ENCODE peak calls at places on chromosomes 1 and 21, in nine cellular contexts. E is MCF 10A, A is endodermal cell, N is IMR-90, L is SK-N-SH, F is neural crest cell, S is A673, Y is GM12864, Q is B cell. J is an unnamed sample.

GRCh38 chr1:155729031-155729898 is 40.4 kb downstream of the DAP3 start:
- DNase-seq in E (peak), A (peak), N (peak), L (peak), F (peak), S (peak), Y (no peak), Q (peak), J (peak)

GRCh38 chr1:74748962-74749361 is 16.0 kb downstream of the TYW3 start:
- DNase-seq in E (no peak), A (no peak), N (no peak), L (no peak), F (no peak), S (no peak), Y (no peak), Q (no peak), J (no peak)

GRCh38 chr1:154178856-154179811 is 12.8 kb downstream of the TPM3 start:
- DNase-seq in E (no peak), A (no peak), N (no peak), L (no peak), F (no peak), S (peak), Y (no peak), Q (no peak), J (no peak)

GRCh38 chr1:32817815-32818786 is 648 bp downstream of the S100PBP start:
- DNase-seq in E (peak), A (peak), N (peak), L (peak), F (peak), S (peak), Y (no peak), Q (no peak), J (peak)

GRCh38 chr1:219281834-219282233 is 108.2 kb downstream of the LYPLAL1 start:
- DNase-seq in E (no peak), A (no peak), N (peak), L (no peak), F (no peak), S (no peak), Y (no peak), Q (no peak), J (no peak)

GRCh38 chr1:115505157-115505571 is 136.6 kb upstream of the VANGL1 start:
- DNase-seq in E (no peak), A (no peak), N (peak), L (no peak), F (no peak), S (peak), Y (no peak), Q (no peak), J (no peak)

GRCh38 chr1:173507205-173507846 is 30.2 kb downstream of the PRDX6 start:
- DNase-seq in E (peak), A (no peak), N (peak), L (no peak), F (peak), S (peak), Y (no peak), Q (no peak), J (no peak)

GRCh38 chr1:182249201-182249676 is 142.4 kb downstream of the GLUL start:
- DNase-seq in E (no peak), A (peak), N (no peak), L (no peak), F (no peak), S (no peak), Y (peak), Q (no peak), J (no peak)

GRCh38 chr1:156760092-156760795 is 7.1 kb upstream of the PRCC start:
- DNase-seq in E (no peak), A (no peak), N (no peak), L (no peak), F (no peak), S (no peak), Y (no peak), Q (no peak), J (no peak)

GRCh38 chr1:64549464-64550239 is 79.7 kb downstream of the CACHD1 start:
- DNase-seq in E (no peak), A (no peak), N (no peak), L (no peak), F (no peak), S (no peak), Y (no peak), Q (no peak), J (no peak)

GRCh38 chr1:81701071-81701470 is 99.7 kb upstream of the ADGRL2 start:
- DNase-seq in E (no peak), A (no peak), N (no peak), L (no peak), F (no peak), S (no peak), Y (no peak), Q (no peak), J (no peak)

GRCh38 chr1:9146156-9146555 is 17.3 kb upstream of the GPR157 start:
- DNase-seq in E (no peak), A (no peak), N (no peak), L (no peak), F (no peak), S (no peak), Y (no peak), Q (no peak), J (no peak)

GRCh38 chr1:8925406-8925805 is 20.3 kb upstream of the CA6 start:
- DNase-seq in E (no peak), A (no peak), N (no peak), L (no peak), F (no peak), S (no peak), Y (no peak), Q (no peak), J (no peak)

GRCh38 chr1:18452550-18452949 is 28.2 kb upstream of the KLHDC7A start:
- DNase-seq in E (peak), A (peak), N (no peak), L (peak), F (peak), S (peak), Y (peak), Q (peak), J (no peak)

GRCh38 chr1:117096871-117097842 is 24.4 kb downstream of the TRIM45 start:
- DNase-seq in E (no peak), A (no peak), N (peak), L (no peak), F (no peak), S (no peak), Y (no peak), Q (no peak), J (no peak)

GRCh38 chr1:29706936-29707335 is 470.6 kb downstream of the PTPRU start:
- DNase-seq in E (peak), A (peak), N (peak), L (peak), F (peak), S (peak), Y (no peak), Q (peak), J (no peak)

GRCh38 chr21:41508415-41509205 is 652 bp upstream of the TMPRSS2 start:
- DNase-seq in E (no peak), A (no peak), N (no peak), L (no peak), F (no peak), S (no peak), Y (no peak), Q (no peak), J (no peak)

GRCh38 chr1:47804127-47804526 is 193.1 kb downstream of the TRABD2B start:
- DNase-seq in E (no peak), A (no peak), N (no peak), L (peak), F (no peak), S (no peak), Y (no peak), Q (no peak), J (no peak)

GRCh38 chr21:42010507-42011493 is 640 bp upstream of the ZBTB21 start:
- DNase-seq in E (peak), A (peak), N (no peak), L (peak), F (no peak), S (peak), Y (no peak), Q (no peak), J (no peak)

GRCh38 chr1:181479137-181479745 is 4.1 kb upstream of the CACNA1E start:
- DNase-seq in E (peak), A (peak), N (peak), L (peak), F (peak), S (peak), Y (peak), Q (peak), J (no peak)

GRCh38 chr1:185581961-185582725 is 152.0 kb upstream of the HMCN1 start:
- DNase-seq in E (no peak), A (no peak), N (peak), L (no peak), F (no peak), S (no peak), Y (no peak), Q (no peak), J (no peak)

GRCh38 chr1:16205891-16206546 is 6.4 kb downstream of the ARHGEF19 start:
- DNase-seq in E (no peak), A (peak), N (no peak), L (no peak), F (no peak), S (no peak), Y (no peak), Q (no peak), J (no peak)

GRCh38 chr1:2300004-2300771 is 72.1 kb downstream of the SKI start:
- DNase-seq in E (no peak), A (no peak), N (no peak), L (no peak), F (no peak), S (no peak), Y (peak), Q (peak), J (no peak)

DNA sequence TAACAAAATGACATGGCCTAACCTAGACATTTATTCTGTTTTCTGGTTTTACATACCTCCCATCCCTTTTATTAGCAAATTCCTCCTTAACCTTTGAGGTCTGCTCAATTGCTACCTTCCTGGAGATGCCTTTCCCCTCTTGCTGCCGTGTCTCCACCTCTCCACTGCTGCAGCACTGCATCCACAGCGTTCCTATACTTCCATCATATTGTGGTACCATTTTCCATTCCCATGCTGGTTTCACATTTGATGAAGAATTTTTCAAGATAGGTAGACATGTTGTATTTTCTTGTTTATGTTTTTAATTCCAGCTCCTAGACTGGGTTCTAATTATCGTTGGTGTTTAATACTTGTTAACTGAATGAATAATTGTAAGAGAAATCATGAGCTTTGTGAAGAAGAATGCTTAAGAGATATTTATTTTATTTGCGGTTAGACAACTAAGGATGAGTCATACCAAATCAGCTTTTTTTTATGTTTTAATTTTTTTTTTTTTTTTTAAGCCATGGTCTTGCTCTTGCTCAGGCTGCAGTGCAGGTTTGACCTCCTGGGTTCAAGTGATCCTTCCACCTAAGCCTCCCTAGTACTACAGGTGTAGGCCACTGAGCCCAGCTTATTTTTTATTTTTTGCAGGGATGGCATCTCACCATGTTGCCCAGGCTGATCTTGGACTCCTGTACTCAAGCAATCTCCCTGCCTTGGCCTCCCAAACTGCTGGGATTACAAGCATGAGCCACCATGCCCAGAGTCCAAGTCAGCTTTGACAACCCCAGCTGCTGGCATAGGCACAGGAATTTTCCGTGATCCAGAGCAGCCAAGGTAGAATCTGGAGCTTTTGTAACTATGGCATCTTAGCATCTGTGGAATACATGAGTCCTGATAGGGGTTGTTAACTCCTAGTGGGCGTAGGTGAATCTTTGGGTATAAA is 44.0 kb downstream of the ATP6V1G3 start:
- DNase-seq in E (peak), A (no peak), N (peak), L (no peak), F (no peak), S (no peak), Y (no peak), Q (no peak), J (no peak)
- TF ChIP-seq CTCF in E (no peak), A (no peak), N (no peak), L (no peak), F (no peak), S (no peak), Y (no peak), Q (no peak), J (no peak)

GRCh38 chr1:113283914-113284313 is 106.4 kb upstream of the MAGI3 start:
- DNase-seq in E (no peak), A (no peak), N (no peak), L (no peak), F (no peak), S (no peak), Y (no peak), Q (no peak), J (no peak)
- TF ChIP-seq CTCF in E (no peak), A (no peak), N (no peak), L (no peak), F (no peak), S (no peak), Y (no peak), Q (no peak), J (no peak)

DNA sequence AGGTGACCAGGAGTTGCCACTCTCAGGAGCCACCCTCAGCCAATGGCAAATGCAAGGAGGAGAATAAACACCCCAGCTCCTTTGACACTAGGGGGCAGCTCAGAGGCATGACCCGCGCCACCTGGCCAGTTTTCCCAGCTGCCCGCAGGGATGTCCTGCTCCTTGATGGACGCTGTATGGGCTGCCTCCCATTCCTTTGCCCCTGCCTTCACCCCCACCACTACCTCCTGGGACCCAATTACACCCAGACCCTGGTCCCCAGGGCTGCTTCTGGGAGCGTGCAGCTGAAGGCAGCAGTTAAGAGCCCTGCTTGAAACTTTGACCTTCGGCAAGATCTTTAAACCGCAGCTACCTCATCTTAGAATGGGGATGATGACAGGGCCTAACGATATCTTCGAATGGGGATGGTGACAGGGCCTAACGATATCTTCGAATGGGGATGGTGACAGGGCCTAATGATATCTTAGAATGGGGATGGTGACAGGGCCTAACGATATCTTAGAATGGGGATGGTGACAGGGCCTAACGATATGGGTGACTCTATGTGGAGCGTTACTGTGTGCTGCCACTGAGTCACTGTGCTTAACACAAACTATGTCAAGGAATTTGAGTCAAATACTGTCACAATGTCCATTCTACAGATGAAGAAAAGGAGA is 163.0 kb upstream of the KAZN start:
- DNase-seq in E (no peak), A (peak), N (no peak), L (peak), F (no peak), S (no peak), Y (no peak), Q (no peak), J (no peak)
- TF ChIP-seq CTCF in E (peak), A (peak), N (no peak), L (no peak), F (peak), S (peak), Y (peak), Q (no peak), J (no peak)

GRCh38 chr1:233904979-233905415 is 521 bp downstream of the SLC35F3 start:
- DNase-seq in E (peak), A (peak), N (no peak), L (no peak), F (peak), S (no peak), Y (no peak), Q (no peak), J (peak)
- TF ChIP-seq CTCF in E (no peak), A (no peak), N (no peak), L (no peak), F (no peak), S (no peak), Y (no peak), Q (no peak), J (no peak)

J was measured in mesothelial cell of epicardium.